ENCODE peak calls at places on chromosomes 6 and 20, in four cellular contexts. F, O, X and B are unnamed samples.

GRCh38 chr20:14199111-14199510 is 138.3 kb downstream of the FLRT3 start:
- DNase-seq in F (no peak), X (peak; percentile 76), O (no peak), B (no peak)

GRCh38 chr20:8639112-8639778 is 429.6 kb upstream of the PLCB4 start:
- DNase-seq in F (no peak), O (no peak), X (no peak), B (no peak)

GRCh38 chr6:167491403-167492095 is 166.7 kb downstream of the TTLL2 start:
- DNase-seq in O (no peak), X (no peak), F (no peak), B (no peak)

GRCh38 chr6:54717849-54718455 is 128.6 kb upstream of the FAM83B start:
- DNase-seq in F (peak; percentile 37), X (peak; percentile 64), O (peak; percentile 43), B (peak; percentile 77)

GRCh38 chr6:46781478-46782378 is 11.5 kb upstream of the MEP1A start:
- DNase-seq in O (peak; percentile 30), X (peak; percentile 55), F (peak; percentile 50), B (no peak)

GRCh38 chr6:119818876-119819275 is 469.3 kb upstream of the MAN1A1 start:
- DNase-seq in X (no peak), O (no peak), F (no peak), B (no peak)

GRCh38 chr20:59308493-59309201 is 8.2 kb downstream of the EDN3 start:
- DNase-seq in O (no peak), X (no peak), F (no peak), B (no peak)

GRCh38 chr6:85096976-85097375 is 332.6 kb upstream of the TBX18 start:
- DNase-seq in F (no peak), O (no peak), X (no peak), B (no peak)

GRCh38 chr20:49570828-49571552 is 3.1 kb upstream of the PTGIS start:
- DNase-seq in F (peak; percentile 54), X (no peak), O (no peak), B (no peak)

GRCh38 chr20:23641936-23642751 is 4.4 kb upstream of the CST3 start:
- DNase-seq in X (peak; percentile 85), O (no peak), F (peak; percentile 87), B (no peak)

GRCh38 chr20:3461911-3462677 is 8.7 kb upstream of the ATRN start:
- DNase-seq in O (no peak), X (peak; percentile 81), F (no peak), B (no peak)

GRCh38 chr6:31393932-31394331 is 9.5 kb upstream of the MICA start:
- DNase-seq in X (no peak), F (peak; percentile 41), O (no peak), B (no peak)

GRCh38 chr6:122322824-122323223 is 76.6 kb upstream of the HSF2 start:
- DNase-seq in F (peak; percentile 3), X (peak; percentile 1), O (no peak), B (no peak)

GRCh38 chr6:129901910-129902309 is 40.8 kb upstream of the TMEM244 start:
- DNase-seq in X (no peak), O (no peak), F (peak; percentile 23), B (no peak)

GRCh38 chr6:6788394-6789020 is 200.0 kb downstream of the LY86 start:
- DNase-seq in F (no peak), O (no peak), X (no peak), B (no peak)

GRCh38 chr6:7727150-7727950 is 1.5 kb downstream of the BMP6 start:
- DNase-seq in X (peak; percentile 6), O (no peak), F (no peak), B (no peak)

GRCh38 chr6:151641028-151641427 is 147.2 kb downstream of the CCDC170 start:
- DNase-seq in O (no peak), X (no peak), F (no peak), B (no peak)

GRCh38 chr6:165893431-165893830 is 230.4 kb upstream of the PDE10A start:
- DNase-seq in O (no peak), F (no peak), X (no peak), B (no peak)

GRCh38 chr6:165890404-165890735 is 227.3 kb upstream of the PDE10A start:
- DNase-seq in O (no peak), X (no peak), F (no peak), B (no peak)

GRCh38 chr6:165889636-165890403 is 226.8 kb upstream of the PDE10A start:
- DNase-seq in O (no peak), X (peak; percentile 58), F (peak; percentile 68), B (no peak)

GRCh38 chr6:165894228-165894825 is 231.3 kb upstream of the PDE10A start:
- DNase-seq in O (no peak), F (no peak), X (no peak), B (no peak)

GRCh38 chr6:165891320-165891719 is 228.3 kb upstream of the PDE10A start:
- DNase-seq in F (no peak), O (no peak), X (no peak), B (no peak)
- TF ChIP-seq CTCF in F (no peak), O (no peak), X (no peak), B (no peak)

GRCh38 chr6:156779206-156780116 is 2.3 kb downstream of the ARID1B start:
- DNase-seq in F (no peak), X (peak; percentile 50), O (peak; percentile 44), B (peak; percentile 91)
- TF ChIP-seq POLR2A in F (peak; percentile 42), X (no peak), O (no peak), B (no peak)

GRCh38 chr6:89596484-89596883 is 42.1 kb downstream of the LYRM2 start:
- DNase-seq in O (no peak), F (no peak), X (no peak), B (no peak)

GRCh38 chr6:89599727-89600126 is 38.8 kb downstream of the LYRM2 start:
- DNase-seq in F (no peak), O (no peak), X (no peak), B (no peak)

GRCh38 chr6:89596056-89596455 is 42.5 kb downstream of the LYRM2 start:
- DNase-seq in X (no peak), F (no peak), O (no peak), B (no peak)

GRCh38 chr6:89597372-89597771 is 41.2 kb downstream of the LYRM2 start:
- DNase-seq in O (no peak), F (no peak), X (no peak), B (no peak)

DNA sequence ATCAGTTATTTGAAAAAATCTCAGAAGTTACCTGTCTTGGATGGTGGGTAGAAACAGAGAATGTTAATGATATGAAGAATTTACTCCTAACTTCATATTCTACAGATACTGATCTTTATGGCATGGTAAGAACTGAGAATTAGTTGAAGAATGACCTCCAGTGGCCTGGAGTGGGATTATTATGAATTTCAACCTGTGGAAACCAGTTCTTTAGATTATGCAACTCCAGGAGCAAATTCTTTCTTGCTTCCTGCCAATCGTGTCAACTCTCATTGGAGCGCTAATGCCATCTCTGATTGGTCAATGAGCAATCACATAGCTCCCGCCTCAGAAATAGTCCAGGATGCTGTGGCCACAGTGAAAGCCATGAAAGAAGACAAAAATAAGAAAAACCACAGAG is 40.6 kb downstream of the LYRM2 start:
- DNase-seq in F (no peak), O (no peak), X (peak; percentile 15), B (no peak)
- TF ChIP-seq CTCF in F (no peak), O (peak; percentile 9), X (no peak), B (no peak)

GRCh38 chr6:52670502-52671409 is at the start of gene TMEM14A:
- DNase-seq in O (peak; percentile 87), F (peak; percentile 88), X (peak; percentile 98), B (peak; percentile 90)
- TF ChIP-seq POLR2A in O (peak; percentile 87), F (no peak), X (no peak), B (no peak)

GRCh38 chr6:27631614-27631925 is 158.7 kb upstream of the ZNF184 start:
- DNase-seq in F (no peak), O (no peak), X (no peak), B (no peak)

DNA sequence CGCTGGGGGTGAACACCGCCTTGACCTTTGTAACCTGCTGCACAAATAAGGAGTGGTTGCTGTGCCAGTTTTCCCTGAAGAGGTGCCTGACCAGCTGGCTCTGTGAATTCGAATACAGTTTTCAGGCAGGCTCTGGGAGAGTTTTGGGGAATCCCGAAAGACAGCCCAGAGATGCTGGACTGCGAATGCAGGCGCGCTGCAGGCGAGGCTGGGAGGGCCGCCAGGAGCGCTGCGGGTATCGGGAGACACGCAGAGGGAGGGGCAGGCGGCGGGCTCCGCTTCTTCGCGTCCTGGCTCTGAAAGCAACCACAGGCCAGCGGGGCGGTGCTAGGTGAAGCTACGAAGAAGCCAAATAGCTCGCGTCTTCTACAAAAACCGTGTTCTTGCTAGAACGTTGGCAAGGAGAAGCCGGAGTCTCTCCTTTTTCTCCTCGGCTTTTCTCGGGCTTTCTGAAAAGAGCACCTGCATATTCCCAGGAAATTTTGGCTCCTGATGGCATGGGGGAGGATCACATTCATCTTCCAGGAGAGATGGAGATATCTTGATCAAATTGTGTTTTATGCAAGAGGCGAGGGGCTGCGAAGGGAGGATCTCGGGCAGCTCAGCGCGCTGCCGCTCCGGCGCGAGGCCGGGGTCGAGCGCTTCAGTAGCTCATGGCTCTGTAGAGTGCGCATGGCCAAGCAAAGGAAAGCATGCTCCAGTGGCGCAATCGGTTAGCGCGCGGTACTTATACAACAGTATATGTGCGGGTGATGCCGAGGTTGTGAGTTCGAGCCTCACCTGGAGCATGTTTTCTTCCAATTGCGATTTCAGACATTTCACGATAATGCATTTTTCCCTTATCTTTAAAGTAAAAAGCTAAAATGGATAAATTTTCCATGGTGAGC is 158.1 kb upstream of the ZNF184 start:
- DNase-seq in O (no peak), F (peak; percentile 47), X (peak; percentile 13), B (no peak)
- TF ChIP-seq CTCF in O (no peak), F (no peak), X (no peak), B (no peak)

DNA sequence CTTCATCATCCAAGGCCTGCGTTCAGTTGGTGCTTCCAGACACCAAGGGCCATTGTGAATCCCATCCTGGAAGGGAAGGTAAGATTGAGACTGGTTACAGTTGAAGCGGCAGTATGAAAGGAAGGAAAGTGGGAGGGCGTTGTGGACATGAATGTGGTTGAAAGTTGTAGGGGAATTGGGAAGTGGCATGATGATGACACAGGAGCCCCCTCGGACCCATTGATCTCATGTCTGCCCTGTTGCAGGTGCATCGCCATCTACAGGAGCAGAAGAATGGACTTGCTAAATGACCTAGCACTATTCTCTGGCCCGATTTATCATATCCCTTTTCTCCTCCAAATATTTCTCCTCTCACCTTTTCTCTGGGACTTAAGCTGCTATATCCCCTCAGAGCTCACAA is 5.5 kb downstream of the HLA-DQA1 start:
- DNase-seq in F (no peak), X (no peak), O (no peak), B (no peak)
- TF ChIP-seq POLR2A in F (no peak), X (no peak), O (no peak), B (no peak)

DNA sequence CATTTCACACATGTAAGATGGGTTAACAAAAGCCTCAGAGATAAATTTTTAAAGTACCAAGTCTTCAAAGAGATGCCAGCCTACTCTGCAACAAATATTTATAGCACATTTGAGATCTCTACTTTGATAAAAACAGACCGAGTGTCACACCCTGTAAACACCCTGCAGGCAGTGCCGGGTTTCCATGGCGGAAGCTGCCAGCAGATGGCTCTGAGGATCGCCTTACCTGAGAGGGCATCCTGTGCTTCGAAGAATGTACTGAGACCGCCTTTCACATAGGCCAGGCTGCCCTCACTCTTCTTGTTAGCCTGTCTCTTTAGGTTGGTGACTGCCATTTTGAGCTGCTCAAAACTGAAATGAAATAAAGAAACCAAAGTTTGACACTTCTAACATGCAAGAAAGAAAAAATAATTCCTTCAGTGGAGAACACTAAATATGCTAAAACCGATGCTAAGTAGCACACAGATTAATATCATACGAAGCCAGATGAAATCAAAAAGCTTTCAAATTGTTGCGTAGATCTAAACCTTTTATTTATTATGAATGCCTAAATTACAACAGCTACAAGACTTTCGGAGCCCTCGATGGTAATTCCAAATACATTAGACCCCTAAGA is 39.3 kb downstream of the HUS1B start:
- DNase-seq in O (no peak), F (no peak), X (no peak), B (no peak)
- TF ChIP-seq CTCF in O (no peak), F (no peak), X (no peak), B (no peak)